ENCODE peak calls at places on chromosomes 13 and 19, in six cellular contexts. One of them, this sample, is unnamed.

GRCh38 chr19:3457531-3458228 is 22.6 kb downstream of the SMIM24 start:
- DNase-seq in astrocyte: no peak
- DNase-seq in AG04450: no peak
- DNase-seq in keratinocyte: no peak
- DNase-seq in tibial nerve: no peak
- DNase-seq in CD4-positive, alpha-beta T cell: no peak
- DNase-seq in this sample: no peak

GRCh38 chr19:18438331-18439024 is 545 bp upstream of the ISYNA1 start:
- DNase-seq in astrocyte: no peak
- DNase-seq in AG04450: no peak
- DNase-seq in keratinocyte: no peak
- DNase-seq in tibial nerve: no peak
- DNase-seq in CD4-positive, alpha-beta T cell: no peak
- DNase-seq in this sample: no peak

GRCh38 chr13:48066310-48066989 is 28.5 kb downstream of the MED4 start:
- DNase-seq in astrocyte: peak; percentile 12
- DNase-seq in AG04450: no peak
- DNase-seq in keratinocyte: peak; percentile 17
- DNase-seq in tibial nerve: no peak
- DNase-seq in CD4-positive, alpha-beta T cell: no peak
- DNase-seq in this sample: no peak

GRCh38 chr19:3982701-3983541 is 2.3 kb downstream of the EEF2 start:
- DNase-seq in astrocyte: peak; percentile 57
- DNase-seq in AG04450: no peak
- DNase-seq in keratinocyte: peak; percentile 84
- DNase-seq in tibial nerve: no peak
- DNase-seq in CD4-positive, alpha-beta T cell: no peak
- DNase-seq in this sample: peak; percentile 17

GRCh38 chr19:2648528-2648937 is 54.0 kb downstream of the GNG7 start:
- DNase-seq in astrocyte: peak; percentile 50
- DNase-seq in AG04450: peak; percentile 44
- DNase-seq in keratinocyte: no peak
- DNase-seq in tibial nerve: peak; percentile 58
- DNase-seq in CD4-positive, alpha-beta T cell: peak; percentile 70
- DNase-seq in this sample: peak; percentile 70

GRCh38 chr13:108895220-108895704 is 265.9 kb downstream of the MYO16 start:
- DNase-seq in astrocyte: peak; percentile 18
- DNase-seq in AG04450: no peak
- DNase-seq in keratinocyte: no peak
- DNase-seq in tibial nerve: peak; percentile 56
- DNase-seq in CD4-positive, alpha-beta T cell: no peak
- DNase-seq in this sample: no peak

GRCh38 chr19:8391274-8392016 is 1.3 kb downstream of the RAB11B start:
- DNase-seq in astrocyte: no peak
- DNase-seq in AG04450: no peak
- DNase-seq in keratinocyte: no peak
- DNase-seq in tibial nerve: no peak
- DNase-seq in CD4-positive, alpha-beta T cell: no peak
- DNase-seq in this sample: no peak

GRCh38 chr13:20160346-20161274 is at the start of gene GJA3:
- DNase-seq in astrocyte: peak; percentile 18
- DNase-seq in AG04450: no peak
- DNase-seq in keratinocyte: no peak
- DNase-seq in tibial nerve: no peak
- DNase-seq in CD4-positive, alpha-beta T cell: no peak
- DNase-seq in this sample: peak; percentile 31

GRCh38 chr13:19810996-19811881 is 28.5 kb upstream of the PSPC1 start:
- DNase-seq in astrocyte: no peak
- DNase-seq in AG04450: no peak
- DNase-seq in keratinocyte: no peak
- DNase-seq in tibial nerve: no peak
- DNase-seq in CD4-positive, alpha-beta T cell: no peak
- DNase-seq in this sample: no peak

DNA sequence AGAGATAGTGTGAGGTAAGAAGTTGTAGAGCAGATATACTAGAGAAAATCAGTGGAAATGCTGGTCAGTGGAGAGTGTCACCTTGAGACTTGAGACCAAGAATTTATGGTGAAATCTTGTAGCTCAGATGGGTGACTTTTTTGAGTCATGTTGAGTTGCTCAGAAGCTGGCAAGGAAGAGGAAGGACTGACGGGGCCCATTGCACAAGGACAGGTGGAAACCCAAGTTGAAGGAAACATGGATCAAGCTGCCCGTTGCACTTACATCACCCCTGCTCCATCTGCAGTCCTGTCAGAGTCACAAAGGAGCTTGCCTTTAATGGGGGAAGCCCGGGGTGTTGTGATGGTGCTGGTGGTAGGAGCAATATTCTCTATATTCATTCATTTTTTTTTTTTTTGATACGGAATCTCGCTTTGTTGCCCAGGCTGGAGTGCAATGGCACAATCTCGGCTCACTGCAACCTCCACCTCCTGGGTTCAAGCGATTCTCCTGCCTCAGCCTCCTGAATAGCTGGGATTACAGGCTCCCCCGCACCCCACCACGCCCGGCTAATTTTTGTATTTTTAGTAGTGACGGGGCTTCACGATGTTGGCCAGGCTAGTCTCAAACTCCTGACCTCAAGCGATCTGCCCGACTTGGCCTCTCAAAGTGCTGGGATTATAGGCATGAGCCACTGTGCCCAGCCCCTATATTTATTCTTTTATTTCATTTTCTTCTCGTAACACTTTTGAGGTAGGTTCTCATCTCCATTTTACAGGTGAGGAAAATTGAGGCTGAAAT is 27.4 kb downstream of the UBAC2 start:
- DNase-seq in astrocyte: no peak
- DNase-seq in AG04450: no peak
- DNase-seq in keratinocyte: no peak
- DNase-seq in tibial nerve: no peak
- DNase-seq in CD4-positive, alpha-beta T cell: no peak
- DNase-seq in this sample: no peak
- H3K27ac ChIP-seq in astrocyte: peak overlapping the region; percentile 37
- H3K27ac ChIP-seq in AG04450: no peak overlapping the region
- H3K27ac ChIP-seq in keratinocyte: peak overlapping the region; percentile 8
- H3K27ac ChIP-seq in tibial nerve: no peak overlapping the region
- H3K27ac ChIP-seq in CD4-positive, alpha-beta T cell: no peak overlapping the region
- H3K27ac ChIP-seq in this sample: no peak overlapping the region

GRCh38 chr13:98507060-98507797 is 69.7 kb downstream of the STK24 start:
- DNase-seq in astrocyte: peak; percentile 80
- DNase-seq in AG04450: no peak
- DNase-seq in keratinocyte: peak; percentile 25
- DNase-seq in tibial nerve: peak; percentile 60
- DNase-seq in CD4-positive, alpha-beta T cell: no peak
- DNase-seq in this sample: no peak
- H3K27ac ChIP-seq in astrocyte: peak overlapping the region; percentile 85
- H3K27ac ChIP-seq in AG04450: no peak overlapping the region
- H3K27ac ChIP-seq in keratinocyte: peak overlapping the region; percentile 96
- H3K27ac ChIP-seq in tibial nerve: peak overlapping the region; percentile 83
- H3K27ac ChIP-seq in CD4-positive, alpha-beta T cell: no peak overlapping the region
- H3K27ac ChIP-seq in this sample: no peak overlapping the region

GRCh38 chr19:55275851-55276719 is 3.8 kb downstream of the HSPBP1 start:
- DNase-seq in astrocyte: no peak
- DNase-seq in AG04450: no peak
- DNase-seq in keratinocyte: no peak
- DNase-seq in tibial nerve: no peak
- DNase-seq in CD4-positive, alpha-beta T cell: no peak
- DNase-seq in this sample: peak; percentile 50

GRCh38 chr19:55279376-55279772 is 536 bp downstream of the HSPBP1 start:
- DNase-seq in astrocyte: no peak
- DNase-seq in AG04450: no peak
- DNase-seq in keratinocyte: no peak
- DNase-seq in tibial nerve: no peak
- DNase-seq in CD4-positive, alpha-beta T cell: no peak
- DNase-seq in this sample: no peak

GRCh38 chr19:55277494-55277893 is 2.4 kb downstream of the HSPBP1 start:
- DNase-seq in astrocyte: no peak
- DNase-seq in AG04450: no peak
- DNase-seq in keratinocyte: no peak
- DNase-seq in tibial nerve: no peak
- DNase-seq in CD4-positive, alpha-beta T cell: no peak
- DNase-seq in this sample: no peak

GRCh38 chr19:55278391-55279135 is 1.3 kb downstream of the HSPBP1 start:
- DNase-seq in astrocyte: no peak
- DNase-seq in AG04450: no peak
- DNase-seq in keratinocyte: no peak
- DNase-seq in tibial nerve: no peak
- DNase-seq in CD4-positive, alpha-beta T cell: no peak
- DNase-seq in this sample: no peak

DNA sequence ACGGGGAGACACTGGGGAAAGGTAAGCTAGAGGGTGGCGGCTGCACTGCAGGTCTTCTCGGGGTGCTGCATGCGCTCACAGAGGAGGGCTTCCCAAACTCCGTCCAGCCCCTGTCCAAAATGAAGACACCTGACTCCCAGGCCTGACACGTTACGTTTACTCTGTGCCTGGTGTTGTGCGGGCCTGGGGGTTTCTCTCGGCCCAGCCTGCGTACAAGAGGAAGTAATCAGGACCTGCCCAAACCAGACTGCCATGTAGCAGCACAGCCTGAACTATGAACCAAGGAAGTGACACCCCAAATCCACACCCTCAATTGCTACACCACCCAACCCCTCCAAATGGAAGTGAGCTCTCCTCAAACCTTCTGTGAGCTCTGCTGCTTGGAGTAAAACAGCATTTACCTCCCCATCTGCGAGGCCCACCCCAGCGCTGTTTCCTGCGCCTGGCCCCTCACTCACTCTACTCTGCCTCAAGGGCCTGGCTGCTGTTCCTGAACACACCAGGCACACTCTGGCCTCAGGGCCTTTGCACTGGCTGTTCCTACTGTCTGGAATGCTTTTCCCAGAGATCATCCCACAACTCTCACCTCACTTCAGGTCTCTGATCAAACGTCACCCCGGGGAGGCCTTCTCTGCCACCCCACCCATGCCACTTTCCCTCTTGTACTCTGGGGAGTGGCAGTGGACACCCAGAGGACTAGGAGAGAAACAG is 3.0 kb downstream of the HSPBP1 start:
- DNase-seq in astrocyte: no peak
- DNase-seq in AG04450: no peak
- DNase-seq in keratinocyte: no peak
- DNase-seq in tibial nerve: no peak
- DNase-seq in CD4-positive, alpha-beta T cell: no peak
- DNase-seq in this sample: no peak
- H3K27ac ChIP-seq in astrocyte: no peak overlapping the region
- H3K27ac ChIP-seq in AG04450: no peak overlapping the region
- H3K27ac ChIP-seq in keratinocyte: no peak overlapping the region
- H3K27ac ChIP-seq in tibial nerve: no peak overlapping the region
- H3K27ac ChIP-seq in CD4-positive, alpha-beta T cell: no peak overlapping the region
- H3K27ac ChIP-seq in this sample: peak overlapping the region; percentile 41

DNA sequence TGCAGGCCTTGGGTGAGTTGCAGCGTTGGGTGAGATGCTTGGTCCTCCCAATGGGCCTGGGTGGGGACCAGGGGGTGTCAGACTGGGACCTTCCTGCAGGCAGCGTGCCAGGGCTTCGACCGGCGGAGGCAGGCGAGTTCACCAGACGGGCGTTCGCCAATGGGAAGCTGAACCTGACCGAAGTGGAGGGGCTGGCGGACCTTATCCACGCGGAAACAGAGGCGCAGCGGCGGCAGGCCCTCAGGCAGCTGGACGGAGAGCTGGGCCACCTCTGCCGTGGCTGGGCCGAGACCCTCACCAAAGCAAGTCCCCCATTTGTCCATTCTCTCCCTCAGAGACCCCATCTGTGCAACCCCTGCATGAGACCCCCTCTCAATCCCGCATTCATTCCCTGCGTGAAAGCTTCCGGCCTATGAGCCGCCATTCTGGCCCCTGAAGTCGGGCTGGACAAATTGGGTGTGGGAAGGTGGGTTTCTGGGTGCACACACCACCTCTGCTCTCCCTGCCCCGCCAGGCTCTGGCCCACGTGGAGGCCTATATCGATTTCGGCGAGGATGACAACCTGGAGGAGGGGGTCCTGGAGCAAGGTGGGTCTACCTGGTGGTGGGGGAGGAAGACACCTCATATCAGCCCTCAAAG is 1.2 kb downstream of the GTPBP3 start:
- DNase-seq in astrocyte: no peak
- DNase-seq in AG04450: no peak
- DNase-seq in keratinocyte: no peak
- DNase-seq in tibial nerve: no peak
- DNase-seq in CD4-positive, alpha-beta T cell: no peak
- DNase-seq in this sample: no peak
- H3K27ac ChIP-seq in astrocyte: no peak overlapping the region
- H3K27ac ChIP-seq in AG04450: no peak overlapping the region
- H3K27ac ChIP-seq in keratinocyte: no peak overlapping the region
- H3K27ac ChIP-seq in tibial nerve: no peak overlapping the region
- H3K27ac ChIP-seq in CD4-positive, alpha-beta T cell: no peak overlapping the region
- H3K27ac ChIP-seq in this sample: peak overlapping the region; percentile 84

GRCh38 chr19:41499899-41500298 is 56.9 kb downstream of the ERICH4 start:
- DNase-seq in astrocyte: no peak
- DNase-seq in AG04450: no peak
- DNase-seq in keratinocyte: no peak
- DNase-seq in tibial nerve: no peak
- DNase-seq in CD4-positive, alpha-beta T cell: no peak
- DNase-seq in this sample: no peak
- H3K27ac ChIP-seq in astrocyte: no peak overlapping the region
- H3K27ac ChIP-seq in AG04450: no peak overlapping the region
- H3K27ac ChIP-seq in keratinocyte: no peak overlapping the region
- H3K27ac ChIP-seq in tibial nerve: peak overlapping the region; percentile 43
- H3K27ac ChIP-seq in CD4-positive, alpha-beta T cell: no peak overlapping the region
- H3K27ac ChIP-seq in this sample: no peak overlapping the region

GRCh38 chr19:14563989-14564650 is 7.7 kb downstream of the NDUFB7 start:
- DNase-seq in astrocyte: no peak
- DNase-seq in AG04450: no peak
- DNase-seq in keratinocyte: no peak
- DNase-seq in tibial nerve: no peak
- DNase-seq in CD4-positive, alpha-beta T cell: no peak
- DNase-seq in this sample: peak; percentile 32

GRCh38 chr19:14563590-14563926 is 8.3 kb downstream of the NDUFB7 start:
- DNase-seq in astrocyte: no peak
- DNase-seq in AG04450: no peak
- DNase-seq in keratinocyte: no peak
- DNase-seq in tibial nerve: no peak
- DNase-seq in CD4-positive, alpha-beta T cell: no peak
- DNase-seq in this sample: no peak

GRCh38 chr19:14561249-14561648 is 10.6 kb downstream of the NDUFB7 start:
- DNase-seq in astrocyte: no peak
- DNase-seq in AG04450: no peak
- DNase-seq in keratinocyte: no peak
- DNase-seq in tibial nerve: no peak
- DNase-seq in CD4-positive, alpha-beta T cell: no peak
- DNase-seq in this sample: no peak

GRCh38 chr19:14561832-14562351 is 10.0 kb downstream of the NDUFB7 start:
- DNase-seq in astrocyte: no peak
- DNase-seq in AG04450: no peak
- DNase-seq in keratinocyte: no peak
- DNase-seq in tibial nerve: no peak
- DNase-seq in CD4-positive, alpha-beta T cell: no peak
- DNase-seq in this sample: no peak

GRCh38 chr19:14562660-14563589 is 8.9 kb downstream of the NDUFB7 start:
- DNase-seq in astrocyte: no peak
- DNase-seq in AG04450: no peak
- DNase-seq in keratinocyte: no peak
- DNase-seq in tibial nerve: no peak
- DNase-seq in CD4-positive, alpha-beta T cell: no peak
- DNase-seq in this sample: no peak
- H3K27ac ChIP-seq in astrocyte: no peak overlapping the region
- H3K27ac ChIP-seq in AG04450: no peak overlapping the region
- H3K27ac ChIP-seq in keratinocyte: no peak overlapping the region
- H3K27ac ChIP-seq in tibial nerve: peak overlapping the region; percentile 91
- H3K27ac ChIP-seq in CD4-positive, alpha-beta T cell: peak overlapping the region; percentile 30
- H3K27ac ChIP-seq in this sample: no peak overlapping the region